ENCODE peak calls at places on chromosome 3, in nine cellular contexts. X is foreskin melanocyte; T is Caki2; K is NT2/D1; Z is CD4-positive, alpha-beta T cell; R is fibroblast of the aortic adventitia; I is progenitor cell of endocrine pancreas; V is left ventricle myocardium inferior; O is renal cortical epithelial cell. P is an unnamed sample.

GRCh38 chr3:155321418-155321817 is 27.9 kb upstream of the STRIT1 start:
- DNase-seq in T (no peak), V (no peak), Z (no peak), R (peak), I (no peak), O (peak), X (no peak), K (no peak), P (no peak)

GRCh38 chr3:49172616-49173041 is 1.2 kb downstream of the KLHDC8B start:
- DNase-seq in R (no peak), X (no peak), I (no peak), K (no peak), V (no peak), Z (no peak), O (no peak), T (no peak), P (no peak)

GRCh38 chr3:187662848-187663407 is 7.3 kb downstream of the SST start:
- DNase-seq in V (no peak), X (no peak), Z (no peak), R (no peak), T (no peak), I (no peak), O (no peak), K (no peak), P (no peak)

GRCh38 chr3:100386437-100387064 is 14.3 kb downstream of the TOMM70 start:
- DNase-seq in K (no peak), I (no peak), T (no peak), R (no peak), Z (no peak), X (peak), O (no peak), V (no peak), P (no peak)

GRCh38 chr3:127196002-127196401 is 3.1 kb downstream of the PRR23E start:
- DNase-seq in K (no peak), Z (no peak), T (no peak), I (no peak), R (no peak), V (no peak), X (no peak), O (no peak), P (no peak)

GRCh38 chr3:14000556-14000955 is 120.7 kb upstream of the WNT7A start:
- DNase-seq in K (no peak), I (no peak), T (no peak), V (no peak), R (no peak), O (no peak), X (peak), Z (no peak), P (no peak)

GRCh38 chr3:71955549-71956373 is 170.8 kb upstream of the PROK2 start:
- DNase-seq in X (peak), V (peak), Z (no peak), R (peak), T (peak), K (peak), I (peak), O (peak), P (peak)

GRCh38 chr3:29064085-29064484 is 216.8 kb upstream of the RBMS3 start:
- DNase-seq in R (no peak), Z (no peak), V (no peak), X (peak), T (peak), O (peak), K (no peak), I (no peak), P (no peak)

GRCh38 chr3:152315623-152316022 is 46.9 kb downstream of the MBNL1 start:
- DNase-seq in X (peak), K (no peak), R (peak), O (no peak), V (no peak), I (no peak), Z (no peak), T (no peak), P (peak)

GRCh38 chr3:123129532-123129931 is 62.7 kb downstream of the PDIA5 start:
- DNase-seq in I (no peak), R (no peak), X (no peak), K (no peak), V (no peak), Z (no peak), T (no peak), O (no peak), P (no peak)

GRCh38 chr3:143302638-143303171 is 183.1 kb downstream of the CHST2 start:
- DNase-seq in Z (no peak), R (peak), O (peak), T (peak), I (no peak), K (no peak), V (peak), X (peak), P (no peak)

GRCh38 chr3:127820871-127821853 is 1.2 kb downstream of the MGLL start:
- DNase-seq in I (no peak), Z (no peak), V (peak), R (peak), X (no peak), O (peak), T (no peak), K (no peak), P (no peak)

GRCh38 chr3:131903988-131904415 is 130.8 kb downstream of the CPNE4 start:
- DNase-seq in V (no peak), X (peak), R (peak), O (peak), I (no peak), T (peak), Z (no peak), K (no peak), P (peak)

GRCh38 chr3:141412936-141413354 is 44.6 kb downstream of the ZBTB38 start:
- DNase-seq in T (no peak), O (no peak), I (no peak), X (no peak), V (peak), K (no peak), R (peak), Z (no peak), P (no peak)

GRCh38 chr3:63333815-63334214 is 55.7 kb downstream of the SYNPR start:
- DNase-seq in K (no peak), R (peak), X (no peak), T (no peak), I (no peak), Z (no peak), V (no peak), O (peak), P (no peak)

GRCh38 chr3:107222927-107223326 is 154.3 kb upstream of the CCDC54 start:
- DNase-seq in I (no peak), K (no peak), V (no peak), O (no peak), T (no peak), Z (no peak), R (peak), X (peak), P (no peak)

GRCh38 chr3:177427096-177427495 is 229.8 kb upstream of the TBL1XR1 start:
- DNase-seq in V (no peak), X (no peak), R (no peak), O (no peak), T (no peak), K (no peak), I (no peak), Z (peak), P (no peak)

GRCh38 chr3:190617185-190617584 is 103.3 kb downstream of the IL1RAP start:
- DNase-seq in T (peak), K (no peak), Z (no peak), O (peak), I (no peak), V (no peak), R (no peak), X (peak), P (peak)

GRCh38 chr3:36135863-36136262 is 244.4 kb upstream of the STAC start:
- DNase-seq in R (no peak), T (no peak), X (no peak), K (no peak), I (no peak), Z (no peak), O (peak), V (no peak), P (no peak)

P was measured in COLO829.